ENCODE peak calls at places on chromosome 5, in five cellular contexts. Y is NCI-H510A; M is activated CD8-positive, alpha-beta memory T cell treated with anti-CD3 and anti-CD28 coated beads for 48 hours; N is stimulated activated CD8-positive, alpha-beta memory T cell treated with anti-CD3 and anti-CD28 coated beads, Interleukin-15, amount 100 ng/mL, for 1 hour; D is mesendoderm. G is an unnamed sample.

GRCh38 chr5:42767491-42768105 is 11.0 kb downstream of the CCDC152 start:
- DNase-seq in D (peak), Y (no peak), M (no peak), N (no peak), G (peak)

GRCh38 chr5:61332369-61332745 is 299 bp downstream of the ZSWIM6 start:
- DNase-seq in D (peak), Y (no peak), N (no peak), M (no peak), G (no peak)

GRCh38 chr5:91132552-91132951 is 250.6 kb downstream of the ARRDC3 start:
- DNase-seq in Y (no peak), N (no peak), D (no peak), M (no peak), G (no peak)

GRCh38 chr5:108661590-108662219 is 86.0 kb upstream of the FER start:
- DNase-seq in M (no peak), N (no peak), Y (no peak), D (no peak), G (no peak)

GRCh38 chr5:168818586-168818985 is 239.4 kb upstream of the PANK3 start:
- DNase-seq in Y (peak), D (no peak), N (no peak), M (no peak), G (no peak)

GRCh38 chr5:150573867-150574817 is 66.2 kb downstream of the NDST1 start:
- DNase-seq in N (no peak), D (peak), Y (no peak), M (no peak), G (no peak)

GRCh38 chr5:172505840-172506638 is 51.7 kb upstream of the SH3PXD2B start:
- DNase-seq in D (no peak), Y (no peak), N (no peak), M (no peak), G (no peak)

GRCh38 chr5:83331842-83332241 is 139.7 kb upstream of the VCAN start:
- DNase-seq in Y (no peak), M (no peak), N (no peak), D (no peak), G (no peak)

GRCh38 chr5:5140051-5141010 is at the start of gene ADAMTS16:
- DNase-seq in M (no peak), Y (no peak), N (no peak), D (peak), G (no peak)

GRCh38 chr5:72293495-72294055 is 26.5 kb downstream of the MRPS27 start:
- DNase-seq in D (no peak), N (no peak), M (no peak), Y (no peak), G (no peak)